ENCODE peak calls at places on chromosomes 3 and 15, in ten cellular contexts. K, O, C, X, L, D, R, F, I and N are unnamed samples.

GRCh38 chr15:32898991-32899613 is 181.3 kb downstream of the GREM1 start:
- DNase-seq in K (no peak), O (no peak), C (no peak), X (no peak), L (no peak), D (no peak), R (no peak), F (no peak), I (no peak), N (no peak)

GRCh38 chr3:189797103-189797850 is 166.1 kb downstream of the TP63 start:
- DNase-seq in K (no peak), O (no peak), C (no peak), X (no peak), L (no peak), D (no peak), R (no peak), F (no peak), I (no peak), N (no peak)

GRCh38 chr3:194977341-194977740 is 291.7 kb downstream of the FAM43A start:
- DNase-seq in K (no peak), O (no peak), C (no peak), X (peak; percentile 77), L (no peak), D (no peak), R (no peak), F (no peak), I (no peak), N (no peak)

GRCh38 chr3:27423463-27423862 is 54.3 kb upstream of the NEK10 start:
- DNase-seq in K (no peak), O (no peak), C (peak; percentile 26), X (no peak), L (peak; percentile 70), D (peak; percentile 89), R (no peak), F (peak; percentile 89), I (no peak), N (peak; percentile 31)

GRCh38 chr3:168596175-168596574 is 500.5 kb upstream of the GOLIM4 start:
- DNase-seq in K (no peak), O (no peak), C (no peak), X (no peak), L (no peak), D (no peak), R (no peak), F (no peak), I (no peak), N (no peak)

GRCh38 chr3:100030346-100030745 is 84.0 kb downstream of the FILIP1L start:
- DNase-seq in K (no peak), O (no peak), C (no peak), X (no peak), L (no peak), D (peak; percentile 63), R (no peak), F (peak; percentile 47), I (no peak), N (no peak)

GRCh38 chr3:58119221-58119620 is 91.6 kb downstream of the DNASE1L3 start:
- DNase-seq in K (no peak), O (no peak), C (no peak), X (no peak), L (no peak), D (no peak), R (no peak), F (no peak), I (no peak), N (no peak)

GRCh38 chr15:59247364-59247763 is 40.7 kb downstream of the LDHAL6B start:
- DNase-seq in K (no peak), O (no peak), C (no peak), X (no peak), L (peak; percentile 72), D (peak; percentile 65), R (peak; percentile 54), F (peak; percentile 76), I (peak; percentile 22), N (peak; percentile 78)

GRCh38 chr15:43776718-43777292 is at the start of gene ELL3:
- DNase-seq in K (peak; percentile 71), O (no peak), C (no peak), X (peak; percentile 94), L (peak; percentile 79), D (peak; percentile 68), R (peak; percentile 81), F (peak; percentile 64), I (peak; percentile 44), N (peak; percentile 74)

GRCh38 chr3:42164635-42165034 is 73.5 kb downstream of the TRAK1 start:
- DNase-seq in K (no peak), O (no peak), C (no peak), X (no peak), L (no peak), D (no peak), R (no peak), F (no peak), I (no peak), N (no peak)

GRCh38 chr3:14907043-14907966 is 40.1 kb upstream of the NR2C2 start:
- DNase-seq in K (no peak), O (no peak), C (no peak), X (no peak), L (no peak), D (no peak), R (peak; percentile 70), F (no peak), I (no peak), N (no peak)

GRCh38 chr3:150887031-150887430 is 18.2 kb downstream of the MINDY4B start:
- DNase-seq in K (no peak), O (no peak), C (no peak), X (no peak), L (no peak), D (peak; percentile 45), R (no peak), F (peak; percentile 12), I (no peak), N (no peak)

GRCh38 chr3:123546133-123546755 is 38.6 kb downstream of the HACD2 start:
- DNase-seq in K (no peak), O (no peak), C (peak; percentile 26), X (no peak), L (peak; percentile 72), D (peak; percentile 77), R (no peak), F (peak; percentile 67), I (no peak), N (peak; percentile 90)

GRCh38 chr15:63503739-63504246 is 600 bp upstream of the USP3 start:
- DNase-seq in K (peak; percentile 70), O (peak; percentile 63), C (no peak), X (no peak), L (peak; percentile 75), D (peak; percentile 89), R (no peak), F (peak; percentile 94), I (peak; percentile 69), N (peak; percentile 98)

GRCh38 chr15:63502843-63503738 is 1.3 kb upstream of the USP3 start:
- DNase-seq in K (peak; percentile 75), O (peak; percentile 62), C (peak; percentile 76), X (peak; percentile 97), L (peak; percentile 81), D (peak; percentile 92), R (peak; percentile 92), F (peak; percentile 98), I (peak; percentile 77), N (peak; percentile 99)

GRCh38 chr15:63500265-63501250 is 3.8 kb upstream of the USP3 start:
- DNase-seq in K (no peak), O (no peak), C (no peak), X (no peak), L (no peak), D (no peak), R (no peak), F (no peak), I (no peak), N (no peak)

GRCh38 chr15:63501256-63502089 is 2.9 kb upstream of the USP3 start:
- DNase-seq in K (peak; percentile 89), O (peak; percentile 79), C (peak; percentile 83), X (no peak), L (peak; percentile 94), D (peak; percentile 93), R (peak; percentile 90), F (peak; percentile 99), I (no peak), N (peak; percentile 86)

GRCh38 chr15:63502137-63502801 is 2.1 kb upstream of the USP3 start:
- DNase-seq in K (no peak), O (no peak), C (no peak), X (no peak), L (peak; percentile 34), D (no peak), R (no peak), F (peak; percentile 75), I (no peak), N (peak; percentile 90)
- H3K4me3 ChIP-seq in K (no peak overlapping the region), O (peak overlapping the region; percentile 64), C (no peak overlapping the region), X (no peak overlapping the region), L (no peak overlapping the region), D (peak overlapping the region; percentile 30), R (no peak overlapping the region), F (no peak overlapping the region), I (no peak overlapping the region), N (no peak overlapping the region)

GRCh38 chr3:18951333-18951732 is 197.0 kb upstream of the KCNH8 start:
- DNase-seq in K (no peak), O (no peak), C (no peak), X (no peak), L (no peak), D (no peak), R (no peak), F (no peak), I (no peak), N (no peak)

DNA sequence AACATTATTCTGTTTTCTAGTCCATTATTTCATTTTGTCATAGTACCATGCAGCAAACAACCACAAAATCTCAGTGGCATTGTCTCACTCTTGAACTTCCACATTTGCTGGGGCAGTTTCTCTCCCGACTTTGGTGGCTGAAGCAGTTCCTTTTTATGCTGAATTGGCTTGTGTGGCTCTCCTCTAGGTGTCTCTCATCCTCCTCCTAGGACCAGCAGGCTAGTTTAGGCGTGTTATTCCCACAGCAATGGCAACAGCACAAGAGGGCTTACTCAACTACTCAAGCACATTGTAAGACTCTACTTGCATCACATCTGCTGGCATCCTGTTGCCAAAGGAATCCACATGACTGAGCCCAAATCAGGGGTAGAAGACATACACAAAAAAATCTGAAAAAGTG is 201.8 kb upstream of the KCNH8 start:
- DNase-seq in K (no peak), O (no peak), C (no peak), X (no peak), L (no peak), D (no peak), R (no peak), F (no peak), I (no peak), N (no peak)
- TF ChIP-seq CTCF in K (no peak), O (no peak), C (no peak), X (no peak), L (no peak), D (no peak), R (no peak), F (no peak), I (no peak), N (no peak)

GRCh38 chr3:149632225-149632624 is 25.6 kb downstream of the WWTR1 start:
- DNase-seq in K (no peak), O (no peak), C (no peak), X (no peak), L (no peak), D (no peak), R (no peak), F (no peak), I (no peak), N (no peak)
- H3K4me3 ChIP-seq in K (no peak overlapping the region), O (no peak overlapping the region), C (no peak overlapping the region), X (no peak overlapping the region), L (no peak overlapping the region), D (no peak overlapping the region), R (no peak overlapping the region), F (no peak overlapping the region), I (no peak overlapping the region), N (no peak overlapping the region)

DNA sequence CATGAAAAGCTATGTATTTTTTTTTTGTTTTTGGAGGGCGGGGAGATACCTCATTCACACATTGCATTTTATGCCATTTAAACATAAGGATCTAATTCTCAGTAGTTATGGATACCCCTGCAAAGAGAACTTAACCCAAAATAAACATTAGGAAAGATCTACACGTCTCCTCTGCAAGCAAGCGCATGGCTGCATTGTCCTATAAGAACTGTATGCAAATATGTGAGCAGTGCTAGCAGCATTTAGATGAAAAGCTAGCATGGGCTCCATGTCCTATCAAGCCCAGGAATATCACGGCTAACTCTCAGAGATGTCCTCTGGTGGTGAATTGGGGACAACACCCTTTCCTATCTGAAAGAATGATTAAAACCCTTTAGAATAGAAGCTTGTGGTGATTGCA is 292.8 kb downstream of the MEX3B start:
- DNase-seq in K (no peak), O (no peak), C (no peak), X (no peak), L (no peak), D (no peak), R (no peak), F (no peak), I (no peak), N (no peak)
- TF ChIP-seq CTCF in K (no peak), O (no peak), C (no peak), X (no peak), L (no peak), D (no peak), R (no peak), F (no peak), I (no peak), N (no peak)